ENCODE peak calls at places on chromosomes 5 and 9, in nine cellular contexts. One of them, this sample, is unnamed.

GRCh38 chr9:126126012-126126411 is 200.6 kb upstream of the MVB12B start:
- DNase-seq in A549: no peak
- DNase-seq in PC-9: no peak
- DNase-seq in GM23338: no peak
- DNase-seq in heart left ventricle: no peak
- DNase-seq in HepG2: no peak
- DNase-seq in left ventricle myocardium inferior: no peak
- DNase-seq in neural progenitor cell: no peak
- DNase-seq in OCI-LY7: no peak
- DNase-seq in this sample: peak; percentile 24

GRCh38 chr5:132266031-132266835 is 8.7 kb downstream of the PDLIM4 start:
- DNase-seq in left ventricle myocardium inferior: no peak
- DNase-seq in GM23338: no peak
- DNase-seq in neural progenitor cell: no peak
- DNase-seq in PC-9: peak; percentile 83
- DNase-seq in heart left ventricle: no peak
- DNase-seq in A549: no peak
- DNase-seq in HepG2: no peak
- DNase-seq in OCI-LY7: no peak
- DNase-seq in this sample: peak; percentile 15

GRCh38 chr9:137538058-137538457 is 12.1 kb downstream of the PNPLA7 start:
- DNase-seq in A549: no peak
- DNase-seq in GM23338: no peak
- DNase-seq in left ventricle myocardium inferior: no peak
- DNase-seq in HepG2: no peak
- DNase-seq in PC-9: no peak
- DNase-seq in OCI-LY7: no peak
- DNase-seq in neural progenitor cell: no peak
- DNase-seq in heart left ventricle: no peak
- DNase-seq in this sample: no peak

GRCh38 chr9:136821333-136822031 is 13.7 kb downstream of the RABL6 start:
- DNase-seq in HepG2: no peak
- DNase-seq in PC-9: no peak
- DNase-seq in OCI-LY7: no peak
- DNase-seq in neural progenitor cell: peak; percentile 75
- DNase-seq in left ventricle myocardium inferior: no peak
- DNase-seq in heart left ventricle: no peak
- DNase-seq in A549: no peak
- DNase-seq in GM23338: peak; percentile 74
- DNase-seq in this sample: no peak

GRCh38 chr9:73151653-73152382 is at the start of gene ANXA1:
- DNase-seq in neural progenitor cell: no peak
- DNase-seq in left ventricle myocardium inferior: no peak
- DNase-seq in PC-9: peak; percentile 64
- DNase-seq in A549: peak; percentile 75
- DNase-seq in heart left ventricle: no peak
- DNase-seq in OCI-LY7: no peak
- DNase-seq in GM23338: peak; percentile 60
- DNase-seq in HepG2: no peak
- DNase-seq in this sample: no peak

GRCh38 chr9:21964925-21965385 is 29.2 kb downstream of the CDKN2A start:
- DNase-seq in heart left ventricle: no peak
- DNase-seq in A549: no peak
- DNase-seq in PC-9: no peak
- DNase-seq in left ventricle myocardium inferior: no peak
- DNase-seq in OCI-LY7: no peak
- DNase-seq in HepG2: no peak
- DNase-seq in GM23338: peak; percentile 41
- DNase-seq in neural progenitor cell: peak; percentile 22
- DNase-seq in this sample: peak; percentile 69

GRCh38 chr9:4662989-4663792 is 1.1 kb downstream of the PLPP6 start:
- DNase-seq in PC-9: peak; percentile 3
- DNase-seq in heart left ventricle: no peak
- DNase-seq in OCI-LY7: no peak
- DNase-seq in HepG2: peak; percentile 65
- DNase-seq in A549: no peak
- DNase-seq in neural progenitor cell: peak; percentile 1
- DNase-seq in GM23338: peak; percentile 20
- DNase-seq in left ventricle myocardium inferior: no peak
- DNase-seq in this sample: no peak

GRCh38 chr5:1685076-1685475 is 114.6 kb downstream of the MRPL36 start:
- DNase-seq in left ventricle myocardium inferior: no peak
- DNase-seq in PC-9: no peak
- DNase-seq in OCI-LY7: peak; percentile 83
- DNase-seq in heart left ventricle: no peak
- DNase-seq in HepG2: no peak
- DNase-seq in neural progenitor cell: no peak
- DNase-seq in GM23338: no peak
- DNase-seq in A549: no peak
- DNase-seq in this sample: no peak

GRCh38 chr5:127072861-127073846 is at the start of gene C5orf63:
- DNase-seq in A549: peak; percentile 61
- DNase-seq in heart left ventricle: peak; percentile 67
- DNase-seq in OCI-LY7: peak; percentile 82
- DNase-seq in GM23338: peak; percentile 84
- DNase-seq in PC-9: peak; percentile 58
- DNase-seq in neural progenitor cell: no peak
- DNase-seq in left ventricle myocardium inferior: peak; percentile 65
- DNase-seq in HepG2: peak; percentile 61
- DNase-seq in this sample: peak; percentile 66

GRCh38 chr5:149062371-149063016 is 368 bp downstream of the SH3TC2 start:
- DNase-seq in OCI-LY7: no peak
- DNase-seq in heart left ventricle: peak; percentile 37
- DNase-seq in GM23338: no peak
- DNase-seq in neural progenitor cell: no peak
- DNase-seq in left ventricle myocardium inferior: no peak
- DNase-seq in PC-9: peak; percentile 78
- DNase-seq in HepG2: peak; percentile 34
- DNase-seq in A549: peak; percentile 34
- DNase-seq in this sample: peak; percentile 10

GRCh38 chr9:35553670-35554543 is 51.2 kb upstream of the TESK1 start:
- DNase-seq in neural progenitor cell: peak; percentile 84
- DNase-seq in HepG2: peak; percentile 63
- DNase-seq in left ventricle myocardium inferior: peak; percentile 58
- DNase-seq in GM23338: peak; percentile 90
- DNase-seq in A549: peak; percentile 69
- DNase-seq in PC-9: peak; percentile 44
- DNase-seq in OCI-LY7: peak; percentile 67
- DNase-seq in heart left ventricle: peak; percentile 74
- DNase-seq in this sample: peak; percentile 81

GRCh38 chr5:174083041-174083827 is 37.7 kb downstream of the NSG2 start:
- DNase-seq in HepG2: no peak
- DNase-seq in A549: no peak
- DNase-seq in OCI-LY7: no peak
- DNase-seq in PC-9: no peak
- DNase-seq in left ventricle myocardium inferior: no peak
- DNase-seq in heart left ventricle: no peak
- DNase-seq in neural progenitor cell: no peak
- DNase-seq in GM23338: no peak
- DNase-seq in this sample: no peak

GRCh38 chr5:173457482-173457881 is 129.3 kb upstream of the STC2 start:
- DNase-seq in OCI-LY7: no peak
- DNase-seq in GM23338: no peak
- DNase-seq in HepG2: no peak
- DNase-seq in A549: no peak
- DNase-seq in neural progenitor cell: no peak
- DNase-seq in left ventricle myocardium inferior: no peak
- DNase-seq in PC-9: no peak
- DNase-seq in heart left ventricle: peak; percentile 51
- DNase-seq in this sample: no peak

GRCh38 chr5:179345429-179346321 is at the start of gene ADAMTS2:
- DNase-seq in GM23338: peak; percentile 83
- DNase-seq in PC-9: no peak
- DNase-seq in heart left ventricle: peak; percentile 65
- DNase-seq in neural progenitor cell: peak; percentile 88
- DNase-seq in OCI-LY7: no peak
- DNase-seq in A549: no peak
- DNase-seq in HepG2: no peak
- DNase-seq in left ventricle myocardium inferior: peak; percentile 73
- DNase-seq in this sample: peak; percentile 38

GRCh38 chr9:86336058-86336457 is 18.2 kb downstream of the TUT7 start:
- DNase-seq in HepG2: peak; percentile 96
- DNase-seq in A549: no peak
- DNase-seq in GM23338: no peak
- DNase-seq in left ventricle myocardium inferior: no peak
- DNase-seq in neural progenitor cell: no peak
- DNase-seq in PC-9: no peak
- DNase-seq in OCI-LY7: no peak
- DNase-seq in heart left ventricle: no peak
- DNase-seq in this sample: no peak

GRCh38 chr9:86341007-86341491 is 13.2 kb downstream of the TUT7 start:
- DNase-seq in OCI-LY7: no peak
- DNase-seq in left ventricle myocardium inferior: no peak
- DNase-seq in neural progenitor cell: no peak
- DNase-seq in heart left ventricle: no peak
- DNase-seq in PC-9: no peak
- DNase-seq in GM23338: no peak
- DNase-seq in HepG2: no peak
- DNase-seq in A549: no peak
- DNase-seq in this sample: no peak

GRCh38 chr9:86340356-86341006 is 13.7 kb downstream of the TUT7 start:
- DNase-seq in neural progenitor cell: no peak
- DNase-seq in heart left ventricle: no peak
- DNase-seq in GM23338: no peak
- DNase-seq in left ventricle myocardium inferior: no peak
- DNase-seq in HepG2: no peak
- DNase-seq in OCI-LY7: no peak
- DNase-seq in A549: no peak
- DNase-seq in PC-9: no peak
- DNase-seq in this sample: no peak

GRCh38 chr9:86333651-86334050 is 20.6 kb downstream of the TUT7 start:
- DNase-seq in heart left ventricle: no peak
- DNase-seq in HepG2: no peak
- DNase-seq in neural progenitor cell: no peak
- DNase-seq in A549: no peak
- DNase-seq in left ventricle myocardium inferior: no peak
- DNase-seq in OCI-LY7: no peak
- DNase-seq in GM23338: no peak
- DNase-seq in PC-9: no peak
- DNase-seq in this sample: no peak

DNA sequence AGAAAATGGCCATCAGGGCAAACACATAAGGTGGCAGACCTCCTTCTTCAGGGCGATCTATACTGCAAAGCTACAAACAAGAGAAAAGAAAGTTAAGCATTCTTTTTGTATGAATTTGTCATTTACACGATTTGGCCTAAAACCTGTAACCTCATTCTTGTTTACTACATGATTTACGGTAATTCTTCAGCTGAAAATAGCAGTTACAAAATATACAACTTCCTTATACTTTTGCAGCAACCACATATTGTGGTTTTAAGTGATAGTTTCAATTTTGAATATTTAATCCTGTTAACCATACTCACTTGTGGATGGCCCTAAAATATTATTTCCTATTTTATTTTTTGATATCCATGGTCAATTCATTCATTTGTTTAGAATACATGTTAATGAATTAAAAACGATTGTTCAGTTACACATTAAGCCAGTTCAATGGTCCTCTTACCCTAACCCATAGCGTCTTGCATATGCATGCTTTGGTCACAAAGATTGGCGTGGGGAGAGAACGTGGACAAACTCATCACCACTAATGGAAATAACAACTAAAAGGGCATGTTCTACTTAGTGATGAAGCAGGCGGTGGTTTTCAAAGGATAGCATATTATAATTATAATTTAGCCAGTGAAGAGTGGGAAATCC is 16.6 kb downstream of the TUT7 start:
- DNase-seq in HepG2: no peak
- DNase-seq in PC-9: no peak
- DNase-seq in heart left ventricle: no peak
- DNase-seq in OCI-LY7: peak; percentile 36
- DNase-seq in neural progenitor cell: no peak
- DNase-seq in A549: no peak
- DNase-seq in left ventricle myocardium inferior: no peak
- DNase-seq in GM23338: no peak
- DNase-seq in this sample: no peak
- H3K4me3 ChIP-seq in HepG2: no peak overlapping the region
- H3K4me3 ChIP-seq in PC-9: no peak overlapping the region
- H3K4me3 ChIP-seq in heart left ventricle: no peak overlapping the region
- H3K4me3 ChIP-seq in OCI-LY7: peak overlapping the region; percentile 56
- H3K4me3 ChIP-seq in neural progenitor cell: no peak overlapping the region
- H3K4me3 ChIP-seq in A549: no peak overlapping the region
- H3K4me3 ChIP-seq in left ventricle myocardium inferior: no peak overlapping the region
- H3K4me3 ChIP-seq in GM23338: no peak overlapping the region
- H3K4me3 ChIP-seq in this sample: no peak overlapping the region

GRCh38 chr5:57244331-57244730 is 70.5 kb downstream of the GPBP1 start:
- DNase-seq in neural progenitor cell: no peak
- DNase-seq in OCI-LY7: no peak
- DNase-seq in GM23338: peak; percentile 23
- DNase-seq in heart left ventricle: no peak
- DNase-seq in left ventricle myocardium inferior: no peak
- DNase-seq in A549: no peak
- DNase-seq in HepG2: no peak
- DNase-seq in PC-9: no peak
- DNase-seq in this sample: no peak
- TF ChIP-seq CTCF in neural progenitor cell: no peak
- TF ChIP-seq CTCF in OCI-LY7: no peak
- TF ChIP-seq CTCF in GM23338: no peak
- TF ChIP-seq CTCF in heart left ventricle: no peak
- TF ChIP-seq CTCF in left ventricle myocardium inferior: no peak
- TF ChIP-seq CTCF in A549: no peak
- TF ChIP-seq CTCF in HepG2: no peak
- TF ChIP-seq CTCF in PC-9: no peak
- TF ChIP-seq CTCF in this sample: no peak

DNA sequence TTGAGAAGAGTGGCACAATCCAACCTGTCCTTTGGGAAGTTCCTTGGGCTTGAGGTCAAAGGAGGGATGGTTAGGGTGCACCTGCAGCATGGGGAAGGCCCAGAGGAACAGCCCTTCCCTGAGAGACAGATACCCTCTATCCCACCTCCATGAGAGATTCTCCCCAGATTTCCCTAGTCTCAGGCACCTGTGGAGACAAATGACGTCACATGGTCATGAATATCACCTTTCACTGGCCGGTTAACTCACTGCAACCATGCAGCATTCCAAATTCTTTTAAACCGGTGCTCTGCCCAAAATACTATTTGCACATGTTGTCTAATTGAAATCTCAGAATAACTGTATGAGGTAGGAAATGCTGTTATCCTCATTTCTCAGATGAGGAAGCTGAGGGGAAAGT is 15.6 kb upstream of the TRIO start:
- DNase-seq in PC-9: no peak
- DNase-seq in neural progenitor cell: no peak
- DNase-seq in GM23338: no peak
- DNase-seq in HepG2: no peak
- DNase-seq in OCI-LY7: no peak
- DNase-seq in heart left ventricle: no peak
- DNase-seq in A549: no peak
- DNase-seq in left ventricle myocardium inferior: no peak
- DNase-seq in this sample: no peak
- H3K27ac ChIP-seq in PC-9: no peak overlapping the region
- H3K27ac ChIP-seq in neural progenitor cell: no peak overlapping the region
- H3K27ac ChIP-seq in GM23338: no peak overlapping the region
- H3K27ac ChIP-seq in HepG2: no peak overlapping the region
- H3K27ac ChIP-seq in OCI-LY7: no peak overlapping the region
- H3K27ac ChIP-seq in heart left ventricle: no peak overlapping the region
- H3K27ac ChIP-seq in A549: no peak overlapping the region
- H3K27ac ChIP-seq in left ventricle myocardium inferior: no peak overlapping the region
- H3K27ac ChIP-seq in this sample: no peak overlapping the region

DNA sequence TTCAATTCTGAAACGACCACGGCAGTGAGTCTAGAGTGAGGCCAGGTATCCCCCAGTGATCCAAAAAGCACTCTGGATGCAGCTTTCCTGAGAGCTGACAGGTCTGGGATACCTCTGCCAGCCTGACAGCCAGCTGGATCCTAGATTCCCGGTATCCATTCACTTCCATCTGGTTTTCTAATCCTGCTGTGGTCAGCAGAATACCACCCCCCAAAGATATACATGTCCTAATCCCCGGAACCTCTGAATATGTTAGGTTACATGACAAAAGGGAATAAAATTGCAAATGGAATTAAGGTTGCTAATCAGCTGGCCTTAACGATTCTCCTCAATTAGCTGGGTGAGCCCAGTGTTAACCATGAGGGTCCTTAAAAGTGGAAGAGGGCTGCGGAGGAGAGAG is 1.4 kb upstream of the ZNF79 start:
- DNase-seq in neural progenitor cell: no peak
- DNase-seq in GM23338: no peak
- DNase-seq in left ventricle myocardium inferior: no peak
- DNase-seq in A549: no peak
- DNase-seq in HepG2: no peak
- DNase-seq in OCI-LY7: no peak
- DNase-seq in PC-9: no peak
- DNase-seq in heart left ventricle: no peak
- DNase-seq in this sample: no peak
- H3K4me3 ChIP-seq in neural progenitor cell: peak overlapping the region; percentile 92
- H3K4me3 ChIP-seq in GM23338: peak overlapping the region; percentile 95
- H3K4me3 ChIP-seq in left ventricle myocardium inferior: peak overlapping the region; percentile 91
- H3K4me3 ChIP-seq in A549: no peak overlapping the region
- H3K4me3 ChIP-seq in HepG2: peak overlapping the region; percentile 97
- H3K4me3 ChIP-seq in OCI-LY7: peak overlapping the region; percentile 84
- H3K4me3 ChIP-seq in PC-9: peak overlapping the region; percentile 85
- H3K4me3 ChIP-seq in heart left ventricle: peak overlapping the region; percentile 94
- H3K4me3 ChIP-seq in this sample: peak overlapping the region; percentile 63